ENCODE peak calls at places on chromosomes 5 and 9, in six cellular contexts. F is activated CD8-positive, alpha-beta memory T cell treated with anti-CD3 and anti-CD28 coated beads, Interleukin-2, amount 50 U/mL, for 4 hours; G is fibroblast of mammary gland; K is stimulated activated CD4-positive, alpha-beta T cell treated with anti-CD3 and anti-CD28 coated beads, TNF-alpha, amount 100 ng/mL, for 4 hours; V is BJ; Y is body of pancreas. M is an unnamed sample.

GRCh38 chr9:90884178-90884577 is 82.6 kb downstream of the SYK start:
- DNase-seq in F (no peak), G (no peak), K (no peak), V (no peak), Y (no peak), M (no peak)

GRCh38 chr5:110354896-110355295 is 371.6 kb downstream of the TMEM232 start:
- DNase-seq in F (no peak), G (no peak), K (no peak), V (no peak), Y (no peak), M (no peak)

GRCh38 chr9:127903557-127904475 is 4.4 kb upstream of the ST6GALNAC6 start:
- DNase-seq in F (peak), G (no peak), K (no peak), V (no peak), Y (peak), M (no peak)

GRCh38 chr9:87004016-87004415 is 56.7 kb upstream of the GAS1 start:
- DNase-seq in F (no peak), G (peak), K (no peak), V (no peak), Y (no peak), M (no peak)

GRCh38 chr5:143182901-143183820 is 220.3 kb downstream of the NR3C1 start:
- DNase-seq in F (peak), G (peak), K (peak), V (no peak), Y (no peak), M (peak)

GRCh38 chr5:68528877-68529276 is 313.3 kb downstream of the PIK3R1 start:
- DNase-seq in F (no peak), G (no peak), K (no peak), V (no peak), Y (no peak), M (no peak)

GRCh38 chr5:7244977-7245376 is 151.0 kb upstream of the ADCY2 start:
- DNase-seq in F (no peak), G (no peak), K (no peak), V (no peak), Y (no peak), M (no peak)

GRCh38 chr9:69758981-69759477 is 782 bp downstream of the PTAR1 start:
- DNase-seq in F (no peak), G (peak), K (no peak), V (no peak), Y (no peak), M (no peak)

GRCh38 chr9:117714282-117714681 is 10.1 kb downstream of the TLR4 start:
- DNase-seq in F (no peak), G (no peak), K (no peak), V (no peak), Y (no peak), M (no peak)

GRCh38 chr9:124779368-124780059 is 2.6 kb downstream of the OLFML2A start:
- DNase-seq in F (no peak), G (peak), K (no peak), V (peak), Y (no peak), M (peak)

GRCh38 chr5:56852228-56853000 is 37.1 kb downstream of the MAP3K1 start:
- DNase-seq in F (no peak), G (peak), K (no peak), V (peak), Y (no peak), M (peak)

GRCh38 chr5:178551059-178551458 is 39.1 kb downstream of the COL23A1 start:
- DNase-seq in F (no peak), G (peak), K (no peak), V (no peak), Y (no peak), M (peak)

GRCh38 chr5:41156739-41157138 is 56.6 kb downstream of the C6 start:
- DNase-seq in F (no peak), G (peak), K (no peak), V (no peak), Y (no peak), M (no peak)

GRCh38 chr5:10030219-10030831 is 219.4 kb downstream of the ATPSCKMT start:
- DNase-seq in F (no peak), G (peak), K (no peak), V (no peak), Y (no peak), M (no peak)

GRCh38 chr9:31100311-31100710 is 1284.1 kb upstream of the ACO1 start:
- DNase-seq in F (no peak), G (no peak), K (no peak), V (no peak), Y (no peak), M (no peak)

GRCh38 chr5:123809594-123810172 is 297.7 kb downstream of the CSNK1G3 start:
- DNase-seq in F (no peak), G (no peak), K (no peak), V (no peak), Y (peak), M (no peak)

GRCh38 chr9:109315889-109316640 is 4.8 kb downstream of the EPB41L4B start:
- DNase-seq in F (no peak), G (peak), K (no peak), V (no peak), Y (peak), M (peak)

GRCh38 chr5:123035320-123035949 is 1.1 kb downstream of the PPIC start:
- DNase-seq in F (no peak), G (peak), K (no peak), V (no peak), Y (peak), M (peak)

GRCh38 chr9:116027096-116027495 is 126.5 kb upstream of the PAPPA start:
- DNase-seq in F (no peak), G (peak), K (no peak), V (no peak), Y (no peak), M (peak)